ENCODE peak calls at places on chromosome 12, in eight cellular contexts. Y, D, B, O, H, W, U and E are unnamed samples. For H3K4me1, the result is how much of the 10 kb centered on the place peaks cover.

GRCh38 chr12:67881565-67881964 is 107.7 kb upstream of the IFNG-AS1 start:
- DNase-seq in H (no peak), U (no peak), D (no peak), O (no peak), B (no peak), Y (no peak), W (no peak), E (no peak)

GRCh38 chr12:7116916-7117315 is 7.9 kb upstream of the C1RL start:
- DNase-seq in O (no peak), H (no peak), W (no peak), D (no peak), B (no peak), Y (no peak), U (no peak), E (peak)

GRCh38 chr12:117096643-117097042 is 2.6 kb downstream of the TESC start:
- DNase-seq in U (no peak), D (no peak), W (no peak), O (no peak), B (no peak), Y (no peak), H (no peak), E (peak)

GRCh38 chr12:130770413-130771028 is 54.4 kb upstream of the RIMBP2 start:
- DNase-seq in U (no peak), Y (no peak), D (no peak), B (no peak), O (no peak), W (no peak), H (no peak), E (no peak)

GRCh38 chr12:68374315-68374982 is 42.3 kb upstream of the MDM1 start:
- DNase-seq in Y (no peak), D (no peak), U (no peak), W (no peak), H (peak), O (no peak), B (no peak), E (no peak)

GRCh38 chr12:104670439-104671406 is 214.0 kb downstream of the CHST11 start:
- DNase-seq in Y (no peak), W (no peak), H (peak), D (no peak), O (no peak), B (no peak), U (peak), E (peak)

GRCh38 chr12:6567112-6567680 is 895 bp downstream of the NOP2 start:
- DNase-seq in O (no peak), B (no peak), U (no peak), H (no peak), W (no peak), D (no peak), Y (no peak), E (no peak)

GRCh38 chr12:69392146-69392928 is 32.8 kb downstream of the YEATS4 start:
- DNase-seq in D (no peak), U (no peak), B (no peak), H (no peak), W (no peak), Y (no peak), O (peak), E (no peak)

GRCh38 chr12:70402597-70402996 is 36.5 kb downstream of the KCNMB4 start:
- DNase-seq in W (no peak), D (no peak), H (no peak), U (no peak), Y (no peak), B (no peak), O (no peak), E (no peak)

GRCh38 chr12:14960548-14961465 is 594 bp downstream of the ARHGDIB start:
- DNase-seq in H (peak), D (peak), B (peak), U (peak), O (peak), W (peak), Y (no peak), E (peak)

GRCh38 chr12:63968685-63969084 is 124.2 kb downstream of the SRGAP1 start:
- DNase-seq in B (no peak), U (no peak), H (no peak), D (peak), O (no peak), W (no peak), Y (no peak), E (no peak)

GRCh38 chr12:63967358-63967757 is 122.9 kb downstream of the SRGAP1 start:
- DNase-seq in W (no peak), O (peak), H (no peak), B (no peak), U (no peak), D (no peak), Y (no peak), E (no peak)

GRCh38 chr12:63966603-63966975 is 122.1 kb downstream of the SRGAP1 start:
- DNase-seq in W (no peak), H (no peak), B (no peak), O (no peak), D (no peak), U (no peak), Y (no peak), E (no peak)

GRCh38 chr12:63965936-63966602 is 121.6 kb downstream of the SRGAP1 start:
- DNase-seq in U (no peak), W (no peak), H (no peak), B (no peak), Y (no peak), D (no peak), O (peak), E (no peak)

GRCh38 chr12:63967781-63968180 is 123.3 kb downstream of the SRGAP1 start:
- DNase-seq in B (no peak), U (no peak), H (no peak), Y (no peak), W (no peak), D (no peak), O (peak), E (no peak)
- H3K4me1 ChIP-seq in B (under half), U (under half), H (under half), Y (under half), W (under half), D (under half), O (under half), E (under half)

GRCh38 chr12:49133590-49133989 is 2.4 kb upstream of the TUBA1B start:
- DNase-seq in H (no peak), W (no peak), B (no peak), O (no peak), D (no peak), Y (no peak), U (no peak), E (no peak)
- H3K4me3 ChIP-seq in H (no peak), W (no peak), B (no peak), O (no peak), D (no peak), Y (no peak), U (no peak), E (no peak)

DNA sequence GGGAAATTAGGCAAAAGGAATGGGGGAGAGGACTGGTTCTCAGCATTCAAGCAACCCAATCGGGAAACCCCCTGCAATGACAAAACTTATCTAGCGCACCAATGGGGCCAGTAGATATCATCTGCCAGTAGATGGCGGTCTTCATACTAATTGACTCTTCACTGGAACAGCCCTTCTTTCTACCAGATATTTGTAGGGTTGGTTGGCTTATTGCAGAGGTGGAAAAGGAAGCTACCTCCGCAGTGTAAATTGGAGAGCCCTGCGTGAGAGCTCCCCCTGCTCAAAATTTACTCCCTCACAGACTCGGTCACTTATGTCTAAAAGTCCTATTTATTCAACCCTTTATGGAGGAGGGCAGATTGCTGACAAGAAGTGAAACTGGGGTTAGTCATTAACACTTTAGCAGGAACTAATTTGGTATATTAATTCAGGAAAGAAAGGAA is 166.1 kb upstream of the CCND2 start:
- DNase-seq in H (no peak), Y (peak), D (no peak), U (peak), O (peak), W (no peak), B (no peak), E (no peak)
- H3K4me1 ChIP-seq in H (under half), Y (under half), D (under half), U (under half), O (under half), W (under half), B (under half), E (under half)

GRCh38 chr12:132559652-132560420 is 50.5 kb downstream of the LRCOL1 start:
- DNase-seq in D (no peak), H (peak), B (peak), O (peak), U (no peak), W (no peak), Y (peak), E (no peak)
- H3K4me3 ChIP-seq in D (peak), H (peak), B (peak), O (peak), U (peak), W (peak), Y (no peak), E (peak)

DNA sequence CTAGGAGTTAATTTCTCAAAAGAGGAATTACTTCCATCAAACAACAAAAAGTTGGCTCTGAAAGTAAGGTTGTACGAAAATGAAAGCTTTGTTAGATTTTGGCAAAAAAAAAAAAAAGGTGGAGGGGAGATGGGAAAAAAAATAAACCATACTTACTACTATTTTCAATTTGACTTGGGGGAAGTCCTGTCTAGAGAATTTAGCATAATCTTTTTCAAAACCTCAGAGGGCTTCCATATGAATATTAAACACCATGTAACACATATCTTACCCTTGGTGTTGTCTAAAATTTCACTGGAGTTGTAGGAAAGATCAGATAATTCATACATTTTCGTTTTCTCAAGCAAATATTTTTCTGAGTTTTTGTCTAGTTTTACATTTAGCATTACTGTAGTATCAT is 17.5 kb downstream of the GRIP1 start:
- DNase-seq in U (no peak), Y (no peak), D (no peak), W (no peak), O (no peak), B (no peak), H (no peak), E (no peak)
- H3K4me1 ChIP-seq in U (under half), Y (under half), D (under half), W (under half), O (under half), B (under half), H (under half), E (under half)

GRCh38 chr12:26246483-26247164 is 51.3 kb downstream of the SSPN start:
- DNase-seq in U (no peak), O (no peak), W (peak), D (no peak), H (peak), B (no peak), Y (no peak), E (no peak)
- H3K4me3 ChIP-seq in U (no peak), O (no peak), W (no peak), D (no peak), H (peak), B (no peak), Y (no peak), E (no peak)

DNA sequence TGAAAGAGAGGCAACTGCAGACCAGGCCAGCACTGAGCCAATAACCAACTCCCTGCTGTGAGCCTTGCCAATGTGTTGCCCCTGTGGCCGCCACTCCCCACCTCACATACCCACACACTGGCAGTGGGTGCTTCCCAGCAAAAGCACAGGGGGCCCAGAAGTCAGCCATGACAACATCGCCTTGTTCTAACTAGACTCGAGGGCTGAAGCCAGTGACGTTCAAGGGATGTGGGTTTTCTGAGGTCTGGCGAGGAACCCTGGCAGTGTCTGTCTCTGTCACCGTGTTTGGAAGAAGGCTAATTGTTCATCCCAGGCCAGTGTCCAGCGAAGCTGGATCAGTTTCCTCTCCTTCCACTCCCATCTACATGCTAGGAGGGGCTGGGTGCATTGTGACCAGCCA is 311.8 kb upstream of the AMIGO2 start:
- DNase-seq in D (no peak), H (no peak), Y (no peak), W (no peak), B (no peak), U (no peak), O (peak), E (no peak)
- H3K4me1 ChIP-seq in D (under half), H (under half), Y (under half), W (under half), B (under half), U (under half), O (under half), E (under half)

GRCh38 chr12:18422849-18423248 is 161.5 kb downstream of the PIK3C2G start:
- DNase-seq in U (no peak), D (no peak), B (no peak), H (no peak), W (no peak), O (peak), Y (no peak), E (no peak)

GRCh38 chr12:18428416-18428815 is 167.1 kb downstream of the PIK3C2G start:
- DNase-seq in O (peak), U (no peak), W (no peak), B (no peak), Y (no peak), D (no peak), H (peak), E (no peak)

GRCh38 chr12:18427520-18427919 is 166.2 kb downstream of the PIK3C2G start:
- DNase-seq in O (no peak), D (no peak), Y (no peak), U (no peak), B (no peak), H (no peak), W (no peak), E (no peak)

GRCh38 chr12:18421840-18422239 is 160.5 kb downstream of the PIK3C2G start:
- DNase-seq in D (no peak), U (no peak), B (no peak), Y (no peak), W (no peak), H (no peak), O (peak), E (no peak)

GRCh38 chr12:18424857-18425256 is 163.5 kb downstream of the PIK3C2G start:
- DNase-seq in H (no peak), U (no peak), Y (no peak), O (no peak), W (no peak), D (no peak), B (no peak), E (no peak)
- H3K4me3 ChIP-seq in H (no peak), U (no peak), Y (no peak), O (no peak), W (no peak), D (no peak), B (no peak), E (no peak)

GRCh38 chr12:12384601-12385321 is 27.9 kb downstream of the BORCS5 start:
- DNase-seq in D (no peak), U (no peak), Y (no peak), H (no peak), O (peak), W (no peak), B (no peak), E (no peak)
- H3K4me1 ChIP-seq in D (under half), U (under half), Y (under half), H (under half), O (under half), W (under half), B (under half), E (under half)

GRCh38 chr12:101086490-101086889 is 123.5 kb downstream of the SLC5A8 start:
- DNase-seq in O (peak), W (no peak), H (no peak), U (no peak), D (no peak), Y (no peak), B (no peak), E (no peak)
- H3K4me3 ChIP-seq in O (no peak), W (no peak), H (no peak), U (no peak), D (no peak), Y (no peak), B (no peak), E (no peak)